ENCODE peak calls at places on chromosomes 7 and 10, in seven cellular contexts. B, V, S, X, Z, G and R are unnamed samples.

GRCh38 chr10:43623351-43623750 is 17.1 kb downstream of the ZNF485 start:
- DNase-seq in X (no peak), V (no peak), S (peak), Z (peak), B (no peak), G (no peak), R (peak)

GRCh38 chr7:155506854-155507337 is 39.5 kb downstream of the CNPY1 start:
- DNase-seq in X (no peak), G (peak), B (no peak), Z (no peak), S (peak), V (no peak), R (no peak)

GRCh38 chr10:115049957-115050356 is 43.2 kb upstream of the ATRNL1 start:
- DNase-seq in X (no peak), S (peak), V (no peak), Z (peak), B (no peak), G (no peak), R (no peak)

GRCh38 chr7:26449175-26450165 is 157.8 kb downstream of the SNX10 start:
- DNase-seq in G (peak), B (no peak), Z (peak), S (peak), V (no peak), X (no peak), R (peak)

GRCh38 chr7:73342645-73343044 is 14.7 kb downstream of the FKBP6 start:
- DNase-seq in Z (peak), B (no peak), V (no peak), X (no peak), S (peak), G (peak), R (peak)

GRCh38 chr10:110566472-110567200 is 859 bp upstream of the SMC3 start:
- DNase-seq in B (no peak), S (no peak), Z (no peak), X (no peak), G (no peak), V (no peak), R (no peak)

GRCh38 chr7:99693427-99694200 is 13.8 kb upstream of the CYP3A5 start:
- DNase-seq in V (no peak), S (no peak), G (peak), X (no peak), Z (no peak), B (peak), R (no peak)

GRCh38 chr10:111968624-111969023 is 214.9 kb downstream of the GPAM start:
- DNase-seq in V (no peak), Z (no peak), S (no peak), B (no peak), X (no peak), G (no peak), R (peak)

GRCh38 chr10:95394161-95394880 is 103.5 kb upstream of the PDLIM1 start:
- DNase-seq in S (no peak), V (no peak), B (no peak), Z (no peak), X (no peak), G (peak), R (peak)

DNA sequence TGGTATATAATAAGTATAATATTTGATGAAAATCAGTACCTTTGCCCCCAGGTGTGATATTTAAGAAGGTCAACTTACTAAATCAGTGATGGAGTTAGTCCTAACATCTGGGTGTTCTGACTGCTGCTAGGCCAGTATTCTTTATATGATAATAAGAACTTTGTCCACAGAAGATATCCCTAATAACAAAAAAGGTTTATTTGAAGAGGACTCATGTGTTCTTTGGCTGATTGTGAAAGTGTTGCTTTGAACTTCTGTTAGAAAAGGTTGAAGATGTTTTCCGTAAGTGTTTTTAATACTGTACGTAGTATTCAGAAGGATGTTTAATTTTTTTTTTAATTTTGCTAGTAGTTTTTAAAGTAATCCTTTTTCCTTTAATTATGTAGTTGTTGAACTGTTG is 10.2 kb downstream of the PTEN start:
- DNase-seq in B (no peak), S (no peak), Z (no peak), V (no peak), G (no peak), X (no peak), R (no peak)
- H3K4me3 ChIP-seq in B (no peak), S (no peak), Z (no peak), V (peak), G (no peak), X (no peak), R (no peak)

GRCh38 chr7:28045592-28045991 is 135.0 kb downstream of the JAZF1 start:
- DNase-seq in S (no peak), B (no peak), V (no peak), X (no peak), G (no peak), Z (no peak), R (no peak)

GRCh38 chr7:28048694-28049093 is 131.9 kb downstream of the JAZF1 start:
- DNase-seq in Z (no peak), S (no peak), V (no peak), G (no peak), X (no peak), B (no peak), R (no peak)

GRCh38 chr7:28042721-28043120 is 137.9 kb downstream of the JAZF1 start:
- DNase-seq in G (no peak), B (no peak), S (no peak), Z (no peak), V (no peak), X (no peak), R (no peak)

GRCh38 chr7:28044825-28045224 is 135.8 kb downstream of the JAZF1 start:
- DNase-seq in G (no peak), Z (no peak), V (no peak), B (no peak), S (no peak), X (no peak), R (no peak)

DNA sequence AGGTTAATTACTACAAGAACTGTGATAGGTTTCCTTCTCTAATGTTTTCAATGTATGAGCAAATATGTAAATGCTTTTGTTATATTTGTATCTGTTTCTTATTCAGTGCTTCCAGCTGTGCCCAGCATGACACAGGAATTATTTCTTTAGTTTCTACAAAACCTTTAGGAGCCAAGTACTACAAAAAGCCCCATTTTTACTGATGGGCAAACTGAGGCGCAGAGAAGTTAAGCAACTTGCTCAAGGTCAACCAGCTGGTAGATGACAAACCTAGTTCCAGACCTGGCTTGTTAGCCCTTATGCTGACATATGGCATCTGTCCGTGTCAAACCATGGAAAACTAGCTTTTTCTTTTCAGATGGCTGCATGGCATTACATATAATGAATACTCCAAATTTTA is 134.6 kb downstream of the JAZF1 start:
- DNase-seq in B (no peak), V (no peak), S (no peak), X (no peak), Z (no peak), G (no peak), R (no peak)
- TF ChIP-seq CTCF in B (no peak), V (no peak), S (no peak), X (no peak), Z (no peak), G (no peak), R (no peak)

DNA sequence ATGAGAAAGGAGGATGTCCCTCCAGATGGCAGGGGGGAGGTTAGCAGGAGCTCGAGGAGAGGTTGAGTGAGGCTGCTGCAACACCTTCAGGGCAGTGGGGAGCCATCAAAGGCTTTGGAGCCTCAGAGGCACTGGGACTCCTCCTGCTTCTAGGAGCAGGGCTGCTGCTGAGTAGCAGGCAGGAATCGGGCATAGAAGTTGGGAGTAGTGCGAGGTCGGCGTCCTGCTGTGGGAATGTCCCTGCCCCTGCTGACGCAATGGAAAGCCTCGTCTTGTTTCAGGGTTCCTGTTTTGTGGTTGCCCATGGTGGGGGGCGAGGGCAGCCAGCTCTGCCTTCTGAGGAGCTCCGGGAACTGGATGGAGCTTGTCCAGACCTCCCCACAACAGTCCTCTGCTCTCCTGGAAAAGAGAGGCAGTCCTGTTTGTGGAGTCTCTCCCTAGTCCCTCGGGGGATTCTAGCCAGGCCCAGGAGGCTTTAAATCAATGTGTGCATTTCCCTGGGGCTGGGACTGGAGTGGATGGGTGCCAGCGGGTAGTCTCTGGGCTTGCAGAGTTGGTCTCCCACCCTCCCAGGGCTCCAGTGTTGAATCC is 98.8 kb upstream of the PPIF start:
- DNase-seq in X (no peak), S (no peak), B (peak), G (no peak), V (no peak), Z (peak), R (no peak)
- H3K4me3 ChIP-seq in X (no peak), S (no peak), B (no peak), G (no peak), V (no peak), Z (no peak), R (no peak)

GRCh38 chr7:95526128-95526738 is 40.5 kb downstream of the ASB4 start:
- DNase-seq in G (no peak), Z (no peak), X (no peak), B (no peak), S (no peak), V (no peak), R (no peak)

GRCh38 chr7:95527033-95527775 is 41.5 kb downstream of the ASB4 start:
- DNase-seq in G (peak), V (peak), Z (peak), X (peak), S (peak), B (no peak), R (peak)

GRCh38 chr7:95529701-95530100 is 44.0 kb downstream of the ASB4 start:
- DNase-seq in Z (no peak), X (no peak), S (no peak), G (no peak), B (no peak), V (no peak), R (no peak)

GRCh38 chr7:95525503-95525902 is 39.8 kb downstream of the ASB4 start:
- DNase-seq in X (no peak), G (no peak), B (no peak), S (no peak), V (no peak), Z (no peak), R (no peak)

GRCh38 chr7:95527776-95528250 is 42.1 kb downstream of the ASB4 start:
- DNase-seq in V (peak), G (no peak), Z (no peak), X (no peak), S (no peak), B (no peak), R (no peak)
- TF ChIP-seq CTCF in V (no peak), G (no peak), Z (no peak), X (no peak), S (no peak), B (no peak), R (no peak)

GRCh38 chr7:12728192-12728538 is 40.7 kb downstream of the ARL4A start:
- DNase-seq in G (no peak), X (no peak), B (no peak), Z (peak), S (no peak), V (no peak), R (no peak)

GRCh38 chr7:12722720-12723241 is 35.3 kb downstream of the ARL4A start:
- DNase-seq in X (no peak), S (peak), G (no peak), V (no peak), Z (no peak), B (no peak), R (no peak)

GRCh38 chr7:12726908-12727307 is 39.5 kb downstream of the ARL4A start:
- DNase-seq in S (no peak), X (no peak), G (no peak), B (no peak), Z (no peak), V (no peak), R (no peak)

GRCh38 chr7:12727455-12728191 is 40.2 kb downstream of the ARL4A start:
- DNase-seq in V (no peak), Z (peak), G (no peak), X (no peak), B (no peak), S (peak), R (no peak)

GRCh38 chr7:12725575-12726316 is 38.3 kb downstream of the ARL4A start:
- DNase-seq in S (no peak), V (no peak), Z (no peak), X (no peak), G (no peak), B (no peak), R (no peak)
- H3K4me3 ChIP-seq in S (no peak), V (no peak), Z (no peak), X (no peak), G (no peak), B (no peak), R (no peak)

DNA sequence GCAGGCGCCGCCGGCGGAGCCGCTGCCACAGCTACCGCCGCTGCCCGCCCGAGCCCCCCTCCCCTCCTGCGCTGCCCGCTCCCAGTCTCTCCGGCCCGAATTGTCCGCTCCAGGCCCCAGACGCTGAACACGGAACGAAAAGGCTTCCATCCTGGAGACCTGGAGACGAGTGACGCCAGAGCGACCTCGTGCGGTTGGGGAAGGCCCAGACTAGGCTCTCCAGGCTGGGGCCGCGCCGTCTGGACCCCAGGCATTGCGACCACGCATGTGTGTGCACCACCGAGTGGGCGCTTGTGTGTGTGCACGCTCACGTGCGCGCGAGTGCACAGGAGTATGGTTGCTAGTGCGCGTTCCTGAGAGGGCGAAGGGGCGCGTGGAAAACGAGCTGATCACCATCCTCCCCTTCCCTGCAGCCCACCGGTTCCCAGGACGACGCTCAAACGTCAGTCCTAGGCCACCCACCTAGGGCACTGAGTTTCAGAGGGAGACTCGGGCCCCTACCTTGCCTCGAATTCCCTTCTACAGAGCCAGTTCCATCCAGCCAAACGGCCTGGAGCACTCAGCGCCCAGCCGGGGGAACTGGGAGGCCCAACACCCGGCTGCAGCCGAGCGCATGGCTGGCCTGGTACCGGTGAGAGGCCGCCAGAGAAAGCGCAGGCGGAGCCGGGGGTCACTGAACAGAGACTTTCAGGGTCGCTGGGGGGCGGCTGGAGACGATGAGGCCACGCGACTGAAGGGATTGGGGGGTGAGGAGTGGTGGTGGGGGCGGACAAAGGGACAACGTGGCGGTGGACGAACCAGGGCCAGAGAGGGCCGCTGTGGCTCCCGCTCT is 11.6 kb downstream of the LBX1 start:
- DNase-seq in B (no peak), V (no peak), Z (no peak), S (peak), X (no peak), G (peak), R (peak)
- TF ChIP-seq CTCF in B (no peak), V (no peak), Z (peak), S (peak), X (peak), G (peak), R (no peak)

GRCh38 chr10:36943534-36943933 is 181.9 kb upstream of the ANKRD30A start:
- DNase-seq in G (no peak), S (no peak), V (no peak), X (no peak), B (no peak), Z (no peak), R (no peak)
- H3K4me3 ChIP-seq in G (no peak), S (no peak), V (no peak), X (no peak), B (no peak), Z (no peak), R (no peak)

DNA sequence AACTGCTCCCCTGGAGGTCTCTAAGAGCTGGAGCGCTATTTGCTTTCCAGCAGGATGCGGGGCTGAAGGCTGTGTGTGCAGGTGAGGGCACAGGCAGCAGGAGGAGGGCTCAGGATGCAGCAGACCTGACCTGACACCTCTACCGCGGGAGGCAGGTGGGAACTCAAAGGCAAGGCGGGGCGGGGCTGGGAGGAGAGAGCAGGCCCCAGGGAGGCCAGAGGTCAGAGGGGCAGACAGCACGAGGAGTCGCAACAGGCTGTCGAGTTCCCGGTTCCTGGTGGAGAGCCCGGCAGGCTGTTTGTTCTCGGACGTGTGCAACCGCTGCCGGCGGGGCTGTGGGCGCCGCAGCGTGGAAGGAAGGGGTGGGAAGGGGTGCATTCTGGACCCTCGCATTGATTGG is 7.9 kb upstream of the CRTAC1 start:
- DNase-seq in S (no peak), G (no peak), Z (no peak), X (no peak), V (no peak), B (no peak), R (no peak)
- TF ChIP-seq CTCF in S (no peak), G (no peak), Z (no peak), X (no peak), V (no peak), B (no peak), R (no peak)

GRCh38 chr7:116582806-116583444 is 58.1 kb downstream of the CAV1 start:
- DNase-seq in G (no peak), V (no peak), S (peak), B (no peak), X (peak), Z (peak), R (peak)
- H3K4me3 ChIP-seq in G (no peak), V (no peak), S (no peak), B (no peak), X (no peak), Z (no peak), R (no peak)